ENCODE peak calls at places on chromosome 4, in nine cellular contexts. L, O, N, T, Q, Y, G, X and C are unnamed samples.

GRCh38 chr4:158949094-158949493 is 153.8 kb upstream of the RAPGEF2 start:
- DNase-seq in Y (no peak), X (no peak), L (no peak), O (peak; percentile 47), G (peak; percentile 44), Q (no peak), N (no peak), T (peak; percentile 13), C (no peak)

GRCh38 chr4:156336516-156336915 is 382.9 kb upstream of the CTSO start:
- DNase-seq in O (peak; percentile 65), N (no peak), L (no peak), G (no peak), Y (no peak), X (no peak), T (no peak), Q (no peak), C (no peak)

GRCh38 chr4:48247142-48247877 is 22.3 kb downstream of the TEC start:
- DNase-seq in G (peak; percentile 62), Y (peak; percentile 80), L (no peak), T (no peak), O (peak; percentile 54), Q (no peak), X (no peak), N (no peak), C (no peak)

GRCh38 chr4:113602829-113603228 is 158.7 kb downstream of the CAMK2D start:
- DNase-seq in Y (no peak), N (no peak), Q (no peak), G (no peak), O (no peak), T (no peak), X (no peak), L (no peak), C (no peak)

GRCh38 chr4:89598602-89599001 is 238.4 kb downstream of the SNCA start:
- DNase-seq in T (no peak), O (no peak), L (no peak), Y (peak; percentile 14), G (peak; percentile 29), N (no peak), Q (no peak), X (no peak), C (no peak)

GRCh38 chr4:83536649-83537352 is 893 bp downstream of the GPAT3 start:
- DNase-seq in Q (peak; percentile 46), Y (peak; percentile 39), N (no peak), T (no peak), L (no peak), O (no peak), G (no peak), X (no peak), C (no peak)

GRCh38 chr4:138225477-138225876 is 16.7 kb downstream of the SLC7A11 start:
- DNase-seq in X (no peak), O (peak; percentile 33), Q (no peak), Y (no peak), T (no peak), N (no peak), L (no peak), G (no peak), C (no peak)

GRCh38 chr4:24560770-24561415 is 23.5 kb downstream of the DHX15 start:
- DNase-seq in Q (no peak), G (no peak), X (no peak), N (no peak), Y (no peak), T (no peak), L (no peak), O (peak; percentile 64), C (no peak)

GRCh38 chr4:77152421-77152820 is 4.6 kb upstream of the CCNG2 start:
- DNase-seq in Y (no peak), N (no peak), Q (no peak), X (no peak), O (no peak), G (no peak), L (no peak), T (no peak), C (no peak)

GRCh38 chr4:121113680-121114079 is 41.3 kb upstream of the NDNF start:
- DNase-seq in X (no peak), N (no peak), Y (no peak), Q (no peak), O (no peak), L (no peak), G (no peak), T (no peak), C (no peak)

GRCh38 chr4:25320374-25321172 is 8.0 kb downstream of the ZCCHC4 start:
- DNase-seq in T (peak; percentile 15), X (no peak), O (peak; percentile 85), G (peak; percentile 78), N (peak; percentile 49), Q (no peak), Y (peak; percentile 17), L (no peak), C (no peak)

GRCh38 chr4:148786699-148787098 is 344.5 kb upstream of the NR3C2 start:
- DNase-seq in O (no peak), Q (no peak), X (no peak), Y (no peak), N (no peak), L (no peak), G (no peak), T (no peak), C (no peak)

GRCh38 chr4:122758033-122758432 is 25.5 kb downstream of the BBS12 start:
- DNase-seq in G (peak; percentile 64), L (no peak), N (no peak), T (no peak), Y (peak; percentile 66), X (peak; percentile 51), Q (no peak), O (no peak), C (no peak)

GRCh38 chr4:126776361-126776760 is 856.4 kb upstream of the INTU start:
- DNase-seq in N (no peak), Q (no peak), O (no peak), G (no peak), X (no peak), Y (no peak), T (no peak), L (no peak), C (no peak)

GRCh38 chr4:94472056-94472826 is 20.5 kb downstream of the PDLIM5 start:
- DNase-seq in L (no peak), X (peak; percentile 53), T (no peak), G (peak; percentile 82), N (peak; percentile 78), Q (no peak), Y (no peak), O (peak; percentile 91), C (no peak)

GRCh38 chr4:124713213-124713592 is 671 bp upstream of the ANKRD50 start:
- DNase-seq in G (peak; percentile 85), N (peak; percentile 41), O (peak; percentile 73), X (peak; percentile 60), Q (peak; percentile 77), T (peak; percentile 44), Y (peak; percentile 69), L (peak; percentile 88), C (no peak)

GRCh38 chr4:39280770-39281169 is 85.4 kb downstream of the RFC1 start:
- DNase-seq in O (no peak), N (no peak), G (no peak), L (no peak), T (no peak), X (no peak), Q (no peak), Y (no peak), C (no peak)

GRCh38 chr4:160142579-160142978 is 1039.7 kb downstream of the RAPGEF2 start:
- DNase-seq in N (no peak), G (no peak), Q (no peak), L (no peak), X (no peak), O (no peak), Y (no peak), T (no peak), C (no peak)

GRCh38 chr4:77481856-77482255 is 123.8 kb upstream of the CXCL13 start:
- DNase-seq in T (no peak), O (peak; percentile 6), G (peak; percentile 4), N (no peak), X (peak; percentile 93), L (no peak), Q (no peak), Y (no peak), C (no peak)

GRCh38 chr4:98686046-98686385 is 27.6 kb upstream of the TSPAN5 start:
- DNase-seq in Y (no peak), L (no peak), X (no peak), O (no peak), N (no peak), Q (no peak), T (no peak), G (no peak), C (no peak)

GRCh38 chr4:76738081-76738931 is 159.6 kb downstream of the SOWAHB start:
- DNase-seq in L (no peak), N (peak; percentile 91), X (no peak), G (peak; percentile 73), O (peak; percentile 96), Q (no peak), Y (no peak), T (no peak), C (no peak)

GRCh38 chr4:87973283-87974169 is 2.0 kb upstream of the SPP1 start:
- DNase-seq in X (no peak), L (no peak), G (peak; percentile 70), O (peak; percentile 94), T (peak; percentile 40), N (peak; percentile 60), Y (peak; percentile 64), Q (peak; percentile 56), C (no peak)

GRCh38 chr4:166903408-166903807 is 330.9 kb downstream of the SPOCK3 start:
- DNase-seq in O (no peak), Q (no peak), Y (no peak), T (no peak), G (no peak), L (no peak), N (no peak), X (no peak), C (no peak)

GRCh38 chr4:17493629-17494028 is 18.3 kb downstream of the QDPR start:
- DNase-seq in O (no peak), X (no peak), L (no peak), N (no peak), G (no peak), T (no peak), Q (no peak), Y (no peak), C (no peak)

GRCh38 chr4:183659919-183660318 is 826 bp downstream of the TRAPPC11 start:
- DNase-seq in Q (no peak), L (no peak), X (no peak), T (no peak), G (no peak), Y (no peak), O (no peak), N (no peak), C (no peak)

GRCh38 chr4:3342182-3342854 is 49.5 kb downstream of the RGS12 start:
- DNase-seq in O (peak; percentile 73), Q (no peak), Y (no peak), L (no peak), G (peak; percentile 40), T (peak; percentile 59), N (peak; percentile 25), X (no peak), C (no peak)